ENCODE peak calls at places on chromosome 12, in ten cellular contexts. I is SK-MEL-5; C is activated CD8-positive, alpha-beta memory T cell treated with anti-CD3 and anti-CD28 coated beads, Interleukin-2, amount 50 U/mL, for 48 hours; L is mesothelial cell of epicardium; A is right lobe of liver; B is H54; J is effector CD8-positive, alpha-beta T cell; D is HFF-Myc; Q is skeletal muscle cell; Z is pancreas. V is an unnamed sample.

GRCh38 chr12:627863-628805 is 35.1 kb downstream of the NINJ2 start:
- DNase-seq in C (no peak), B (no peak), J (no peak), A (peak; percentile 68), L (no peak), Z (no peak), D (no peak), Q (no peak), I (no peak), V (no peak)

GRCh38 chr12:16189849-16190248 is 87.6 kb downstream of the SLC15A5 start:
- DNase-seq in L (no peak), Q (peak; percentile 23), D (no peak), B (no peak), I (peak; percentile 38), A (no peak), J (no peak), Z (no peak), C (no peak), V (no peak)

GRCh38 chr12:126492181-126492580 is 1426.9 kb downstream of the AACS start:
- DNase-seq in Q (no peak), I (no peak), Z (no peak), L (no peak), J (no peak), B (no peak), D (no peak), A (no peak), C (no peak), V (no peak)

GRCh38 chr12:131007794-131008460 is 54.2 kb downstream of the ADGRD1 start:
- DNase-seq in I (no peak), J (no peak), A (no peak), Z (no peak), C (no peak), L (no peak), D (no peak), Q (no peak), B (no peak), V (no peak)

GRCh38 chr12:92603741-92604432 is 98.9 kb upstream of the PLEKHG7 start:
- DNase-seq in Q (peak; percentile 53), I (no peak), J (no peak), Z (no peak), C (no peak), A (no peak), L (no peak), D (no peak), B (no peak), V (no peak)

GRCh38 chr12:75823475-75823874 is 208.1 kb downstream of the PHLDA1 start:
- DNase-seq in Q (no peak), I (no peak), J (no peak), L (no peak), C (no peak), D (no peak), B (no peak), Z (no peak), A (no peak), V (no peak)

GRCh38 chr12:126390969-126391566 is 1325.8 kb downstream of the AACS start:
- DNase-seq in C (no peak), I (no peak), A (peak; percentile 26), Z (no peak), L (no peak), Q (no peak), J (no peak), D (no peak), B (no peak), V (no peak)

GRCh38 chr12:121802843-121803698 is 738 bp upstream of the SETD1B start:
- DNase-seq in A (peak; percentile 90), Z (peak; percentile 81), Q (peak; percentile 90), B (peak; percentile 98), J (peak; percentile 82), D (peak; percentile 95), C (peak; percentile 92), I (peak; percentile 92), L (peak; percentile 90), V (peak; percentile 86)

GRCh38 chr12:6380141-6381121 is 3.5 kb upstream of the LTBR start:
- DNase-seq in I (no peak), C (no peak), Z (no peak), L (no peak), A (no peak), Q (no peak), B (no peak), J (no peak), D (no peak), V (no peak)

V was measured in non-pigmented ciliary epithelial cell.